ENCODE peak calls at places on chromosomes 2 and 18, in eight cellular contexts. One of them, this sample, is unnamed. For H3K4me1, the result is how much of the 10 kb centered on the place peaks cover.

GRCh38 chr2:145185696-145186095 is 665.8 kb upstream of the ZEB2 start:
- DNase-seq in SK-N-SH: no peak
- DNase-seq in lung: no peak
- DNase-seq in PC-3: peak
- DNase-seq in fibroblast of lung: peak
- DNase-seq in psoas muscle: no peak
- DNase-seq in GM23248: peak
- DNase-seq in OCI-LY7: no peak
- DNase-seq in this sample: peak

GRCh38 chr18:70293166-70293565 is 4.3 kb downstream of the SOCS6 start:
- DNase-seq in SK-N-SH: no peak
- DNase-seq in fibroblast of lung: no peak
- DNase-seq in PC-3: peak
- DNase-seq in GM23248: no peak
- DNase-seq in psoas muscle: no peak
- DNase-seq in OCI-LY7: no peak
- DNase-seq in lung: no peak
- DNase-seq in this sample: no peak

GRCh38 chr18:50748243-50749229 is 71.3 kb downstream of the MRO start:
- DNase-seq in PC-3: no peak
- DNase-seq in SK-N-SH: no peak
- DNase-seq in OCI-LY7: no peak
- DNase-seq in fibroblast of lung: no peak
- DNase-seq in lung: no peak
- DNase-seq in GM23248: no peak
- DNase-seq in psoas muscle: no peak
- DNase-seq in this sample: no peak

GRCh38 chr18:48597671-48598070 is 58.8 kb downstream of the CTIF start:
- DNase-seq in lung: no peak
- DNase-seq in OCI-LY7: no peak
- DNase-seq in SK-N-SH: no peak
- DNase-seq in PC-3: no peak
- DNase-seq in psoas muscle: no peak
- DNase-seq in fibroblast of lung: no peak
- DNase-seq in GM23248: no peak
- DNase-seq in this sample: no peak

GRCh38 chr2:136212426-136213378 is 94.8 kb upstream of the CXCR4 start:
- DNase-seq in OCI-LY7: peak
- DNase-seq in GM23248: no peak
- DNase-seq in lung: no peak
- DNase-seq in PC-3: no peak
- DNase-seq in SK-N-SH: no peak
- DNase-seq in fibroblast of lung: no peak
- DNase-seq in psoas muscle: no peak
- DNase-seq in this sample: no peak

GRCh38 chr18:59918320-59918755 is 18.5 kb downstream of the PMAIP1 start:
- DNase-seq in PC-3: peak
- DNase-seq in SK-N-SH: peak
- DNase-seq in psoas muscle: peak
- DNase-seq in fibroblast of lung: peak
- DNase-seq in lung: no peak
- DNase-seq in OCI-LY7: peak
- DNase-seq in GM23248: peak
- DNase-seq in this sample: no peak

GRCh38 chr2:201057715-201058248 is 13.7 kb downstream of the HYCC2 start:
- DNase-seq in psoas muscle: no peak
- DNase-seq in OCI-LY7: no peak
- DNase-seq in GM23248: no peak
- DNase-seq in SK-N-SH: no peak
- DNase-seq in PC-3: no peak
- DNase-seq in fibroblast of lung: no peak
- DNase-seq in lung: no peak
- DNase-seq in this sample: no peak

GRCh38 chr2:74507926-74508520 is 528 bp upstream of the PCGF1 start:
- DNase-seq in PC-3: peak
- DNase-seq in lung: no peak
- DNase-seq in psoas muscle: no peak
- DNase-seq in fibroblast of lung: no peak
- DNase-seq in OCI-LY7: no peak
- DNase-seq in GM23248: peak
- DNase-seq in SK-N-SH: peak
- DNase-seq in this sample: peak

GRCh38 chr2:46643951-46644350 is 164.6 kb downstream of the TMEM247 start:
- DNase-seq in PC-3: peak
- DNase-seq in SK-N-SH: no peak
- DNase-seq in GM23248: no peak
- DNase-seq in psoas muscle: no peak
- DNase-seq in lung: no peak
- DNase-seq in fibroblast of lung: no peak
- DNase-seq in OCI-LY7: no peak
- DNase-seq in this sample: peak

GRCh38 chr2:221572821-221573429 is 821 bp upstream of the EPHA4 start:
- DNase-seq in psoas muscle: no peak
- DNase-seq in SK-N-SH: no peak
- DNase-seq in GM23248: peak
- DNase-seq in OCI-LY7: no peak
- DNase-seq in fibroblast of lung: peak
- DNase-seq in PC-3: peak
- DNase-seq in lung: peak
- DNase-seq in this sample: peak

GRCh38 chr2:23843051-23843976 is 83.6 kb downstream of the ATAD2B start:
- DNase-seq in PC-3: no peak
- DNase-seq in fibroblast of lung: peak
- DNase-seq in SK-N-SH: no peak
- DNase-seq in psoas muscle: no peak
- DNase-seq in lung: no peak
- DNase-seq in GM23248: peak
- DNase-seq in OCI-LY7: no peak
- DNase-seq in this sample: no peak

GRCh38 chr2:20415511-20415918 is 31.4 kb upstream of the RHOB start:
- DNase-seq in PC-3: peak
- DNase-seq in GM23248: peak
- DNase-seq in OCI-LY7: no peak
- DNase-seq in fibroblast of lung: peak
- DNase-seq in lung: no peak
- DNase-seq in SK-N-SH: no peak
- DNase-seq in psoas muscle: no peak
- DNase-seq in this sample: no peak

GRCh38 chr2:173448938-173449471 is 94.3 kb downstream of the CDCA7 start:
- DNase-seq in SK-N-SH: peak
- DNase-seq in PC-3: peak
- DNase-seq in GM23248: peak
- DNase-seq in lung: peak
- DNase-seq in psoas muscle: peak
- DNase-seq in OCI-LY7: peak
- DNase-seq in fibroblast of lung: peak
- DNase-seq in this sample: peak
- H3K4me3 ChIP-seq in SK-N-SH: peak
- H3K4me3 ChIP-seq in PC-3: peak
- H3K4me3 ChIP-seq in GM23248: peak
- H3K4me3 ChIP-seq in lung: no peak
- H3K4me3 ChIP-seq in psoas muscle: peak
- H3K4me3 ChIP-seq in OCI-LY7: no peak
- H3K4me3 ChIP-seq in fibroblast of lung: peak
- H3K4me3 ChIP-seq in this sample: peak

GRCh38 chr18:31241425-31241824 is 76.5 kb upstream of the DSG1 start:
- DNase-seq in GM23248: no peak
- DNase-seq in PC-3: peak
- DNase-seq in OCI-LY7: no peak
- DNase-seq in lung: no peak
- DNase-seq in fibroblast of lung: no peak
- DNase-seq in SK-N-SH: no peak
- DNase-seq in psoas muscle: no peak
- DNase-seq in this sample: no peak
- H3K4me1 ChIP-seq in GM23248: under half
- H3K4me1 ChIP-seq in PC-3: under half
- H3K4me1 ChIP-seq in OCI-LY7: under half
- H3K4me1 ChIP-seq in lung: under half
- H3K4me1 ChIP-seq in fibroblast of lung: under half
- H3K4me1 ChIP-seq in SK-N-SH: under half
- H3K4me1 ChIP-seq in psoas muscle: under half
- H3K4me1 ChIP-seq in this sample: under half

GRCh38 chr2:203914546-203915169 is 21.9 kb upstream of the ICOS start:
- DNase-seq in fibroblast of lung: no peak
- DNase-seq in PC-3: no peak
- DNase-seq in GM23248: peak
- DNase-seq in SK-N-SH: no peak
- DNase-seq in psoas muscle: no peak
- DNase-seq in OCI-LY7: no peak
- DNase-seq in lung: no peak
- DNase-seq in this sample: no peak

GRCh38 chr2:203916756-203917155 is 19.8 kb upstream of the ICOS start:
- DNase-seq in psoas muscle: no peak
- DNase-seq in SK-N-SH: no peak
- DNase-seq in lung: no peak
- DNase-seq in GM23248: no peak
- DNase-seq in fibroblast of lung: no peak
- DNase-seq in OCI-LY7: no peak
- DNase-seq in PC-3: no peak
- DNase-seq in this sample: no peak

GRCh38 chr2:203918264-203918663 is 18.3 kb upstream of the ICOS start:
- DNase-seq in psoas muscle: no peak
- DNase-seq in SK-N-SH: no peak
- DNase-seq in lung: no peak
- DNase-seq in OCI-LY7: no peak
- DNase-seq in GM23248: no peak
- DNase-seq in PC-3: no peak
- DNase-seq in fibroblast of lung: no peak
- DNase-seq in this sample: no peak

GRCh38 chr2:203913947-203914346 is 22.6 kb upstream of the ICOS start:
- DNase-seq in lung: no peak
- DNase-seq in fibroblast of lung: no peak
- DNase-seq in GM23248: no peak
- DNase-seq in OCI-LY7: no peak
- DNase-seq in PC-3: no peak
- DNase-seq in psoas muscle: no peak
- DNase-seq in SK-N-SH: no peak
- DNase-seq in this sample: no peak

DNA sequence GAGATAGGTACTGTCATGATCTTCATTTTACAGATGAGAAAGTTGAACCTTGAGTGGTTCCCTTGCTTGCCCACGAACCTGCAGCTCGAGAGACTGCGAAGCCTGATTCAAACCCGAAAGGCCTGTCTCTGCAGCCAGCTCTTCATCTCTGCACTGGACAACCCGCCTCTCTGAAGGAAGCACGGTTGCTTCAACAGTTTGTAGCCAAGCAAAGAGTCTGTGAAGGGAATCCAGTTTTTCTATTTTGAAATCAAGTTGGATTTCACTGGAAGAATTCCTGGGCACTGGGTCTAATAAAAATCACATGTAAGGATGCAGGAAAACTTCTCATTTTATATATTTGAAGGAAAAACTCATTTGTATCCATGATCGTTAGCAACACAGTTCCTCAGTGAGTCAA is 21.3 kb upstream of the ICOS start:
- DNase-seq in OCI-LY7: no peak
- DNase-seq in PC-3: no peak
- DNase-seq in fibroblast of lung: no peak
- DNase-seq in psoas muscle: no peak
- DNase-seq in GM23248: peak
- DNase-seq in SK-N-SH: no peak
- DNase-seq in lung: no peak
- DNase-seq in this sample: no peak
- H3K4me3 ChIP-seq in OCI-LY7: no peak
- H3K4me3 ChIP-seq in PC-3: no peak
- H3K4me3 ChIP-seq in fibroblast of lung: no peak
- H3K4me3 ChIP-seq in psoas muscle: no peak
- H3K4me3 ChIP-seq in GM23248: peak
- H3K4me3 ChIP-seq in SK-N-SH: no peak
- H3K4me3 ChIP-seq in lung: no peak
- H3K4me3 ChIP-seq in this sample: no peak

GRCh38 chr2:77652499-77652898 is 130.3 kb upstream of the LRRTM4 start:
- DNase-seq in lung: no peak
- DNase-seq in SK-N-SH: no peak
- DNase-seq in GM23248: no peak
- DNase-seq in OCI-LY7: no peak
- DNase-seq in psoas muscle: no peak
- DNase-seq in PC-3: no peak
- DNase-seq in fibroblast of lung: no peak
- DNase-seq in this sample: no peak

GRCh38 chr2:77649856-77650255 is 127.7 kb upstream of the LRRTM4 start:
- DNase-seq in OCI-LY7: no peak
- DNase-seq in psoas muscle: no peak
- DNase-seq in lung: no peak
- DNase-seq in fibroblast of lung: no peak
- DNase-seq in GM23248: no peak
- DNase-seq in SK-N-SH: no peak
- DNase-seq in PC-3: no peak
- DNase-seq in this sample: no peak
- H3K4me1 ChIP-seq in OCI-LY7: under half
- H3K4me1 ChIP-seq in psoas muscle: under half
- H3K4me1 ChIP-seq in lung: under half
- H3K4me1 ChIP-seq in fibroblast of lung: under half
- H3K4me1 ChIP-seq in GM23248: under half
- H3K4me1 ChIP-seq in SK-N-SH: under half
- H3K4me1 ChIP-seq in PC-3: under half
- H3K4me1 ChIP-seq in this sample: under half

GRCh38 chr2:8833863-8834262 is 3.5 kb downstream of the KIDINS220 start:
- DNase-seq in psoas muscle: no peak
- DNase-seq in fibroblast of lung: no peak
- DNase-seq in GM23248: no peak
- DNase-seq in SK-N-SH: no peak
- DNase-seq in lung: no peak
- DNase-seq in PC-3: no peak
- DNase-seq in OCI-LY7: no peak
- DNase-seq in this sample: no peak

GRCh38 chr2:8840475-8841091 is 3.2 kb upstream of the KIDINS220 start:
- DNase-seq in psoas muscle: no peak
- DNase-seq in lung: no peak
- DNase-seq in fibroblast of lung: no peak
- DNase-seq in SK-N-SH: no peak
- DNase-seq in GM23248: no peak
- DNase-seq in PC-3: no peak
- DNase-seq in OCI-LY7: no peak
- DNase-seq in this sample: no peak

GRCh38 chr2:8836979-8837794 is at the start of gene KIDINS220:
- DNase-seq in fibroblast of lung: peak
- DNase-seq in GM23248: peak
- DNase-seq in psoas muscle: peak
- DNase-seq in lung: peak
- DNase-seq in SK-N-SH: peak
- DNase-seq in OCI-LY7: peak
- DNase-seq in PC-3: peak
- DNase-seq in this sample: peak

GRCh38 chr2:8839189-8839965 is 2.0 kb upstream of the KIDINS220 start:
- DNase-seq in psoas muscle: no peak
- DNase-seq in OCI-LY7: no peak
- DNase-seq in GM23248: no peak
- DNase-seq in fibroblast of lung: no peak
- DNase-seq in lung: no peak
- DNase-seq in SK-N-SH: no peak
- DNase-seq in PC-3: no peak
- DNase-seq in this sample: no peak

GRCh38 chr2:8837795-8838140 is 355 bp upstream of the KIDINS220 start:
- DNase-seq in fibroblast of lung: no peak
- DNase-seq in GM23248: no peak
- DNase-seq in lung: peak
- DNase-seq in OCI-LY7: peak
- DNase-seq in SK-N-SH: no peak
- DNase-seq in psoas muscle: no peak
- DNase-seq in PC-3: no peak
- DNase-seq in this sample: no peak
- H3K4me3 ChIP-seq in fibroblast of lung: peak
- H3K4me3 ChIP-seq in GM23248: peak
- H3K4me3 ChIP-seq in lung: no peak
- H3K4me3 ChIP-seq in OCI-LY7: peak
- H3K4me3 ChIP-seq in SK-N-SH: peak
- H3K4me3 ChIP-seq in psoas muscle: peak
- H3K4me3 ChIP-seq in PC-3: no peak
- H3K4me3 ChIP-seq in this sample: no peak

GRCh38 chr2:113920996-113921395 is 31.1 kb downstream of the ACTR3 start:
- DNase-seq in SK-N-SH: no peak
- DNase-seq in psoas muscle: no peak
- DNase-seq in PC-3: no peak
- DNase-seq in fibroblast of lung: no peak
- DNase-seq in lung: no peak
- DNase-seq in GM23248: peak
- DNase-seq in OCI-LY7: no peak
- DNase-seq in this sample: no peak
- H3K4me1 ChIP-seq in SK-N-SH: under half
- H3K4me1 ChIP-seq in psoas muscle: under half
- H3K4me1 ChIP-seq in PC-3: under half
- H3K4me1 ChIP-seq in fibroblast of lung: under half
- H3K4me1 ChIP-seq in lung: under half
- H3K4me1 ChIP-seq in GM23248: under half
- H3K4me1 ChIP-seq in OCI-LY7: under half
- H3K4me1 ChIP-seq in this sample: under half

This sample was measured in MM.1S.